ENCODE peak calls at places on chromosomes 13 and 19, in nine cellular contexts. J is fibroblast of the conjunctiva; Y is CD8-positive, alpha-beta memory T cell; D is HCT116; P is SW480; B is mucosa of gallbladder; Z is CD4-positive, CD25-positive, alpha-beta regulatory T cell; K is ELR; A is stimulated activated CD4-positive, alpha-beta T cell treated with anti-CD3 and anti-CD28 coated beads, TNF-alpha, amount 100 ng/mL, for 24 hours. R is an unnamed sample.

GRCh38 chr13:45331123-45331619 is 9.8 kb downstream of the TPT1 start:
- DNase-seq in A (no peak), D (no peak), B (no peak), Y (no peak), Z (no peak), P (no peak), K (no peak), J (no peak), R (no peak)

GRCh38 chr13:59823495-59823894 is 340.2 kb downstream of the DIAPH3 start:
- DNase-seq in K (peak), D (no peak), B (no peak), P (no peak), Z (no peak), Y (no peak), A (no peak), J (peak), R (no peak)

GRCh38 chr13:111219306-111219705 is 101.1 kb upstream of the TEX29 start:
- DNase-seq in Y (no peak), K (no peak), P (no peak), B (peak), A (no peak), J (no peak), D (no peak), Z (no peak), R (no peak)

GRCh38 chr13:37695200-37695599 is 96.6 kb upstream of the POSTN start:
- DNase-seq in A (no peak), Z (no peak), Y (no peak), P (no peak), J (no peak), B (no peak), D (no peak), K (no peak), R (no peak)

GRCh38 chr19:8611890-8612806 is 1.6 kb upstream of the ADAMTS10 start:
- DNase-seq in Y (peak), K (peak), D (no peak), B (peak), Z (no peak), A (no peak), P (peak), J (no peak), R (no peak)

GRCh38 chr13:84607614-84608013 is 725.3 kb upstream of the SLITRK1 start:
- DNase-seq in P (no peak), Z (no peak), B (no peak), J (peak), Y (no peak), D (no peak), K (peak), A (no peak), R (no peak)

GRCh38 chr13:24627864-24628418 is 52.3 kb upstream of the ATP12A start:
- DNase-seq in P (no peak), D (no peak), Y (no peak), J (no peak), K (no peak), A (no peak), B (no peak), Z (no peak), R (no peak)

GRCh38 chr13:19661126-19661525 is 27.7 kb downstream of the MPHOSPH8 start:
- DNase-seq in D (no peak), K (no peak), Y (no peak), J (no peak), A (no peak), P (no peak), B (no peak), Z (no peak), R (no peak)

GRCh38 chr19:19460761-19461265 is 54.5 kb downstream of the TSSK6 start:
- DNase-seq in D (no peak), A (peak), J (no peak), Y (peak), B (peak), K (peak), Z (peak), P (no peak), R (peak)

GRCh38 chr13:78247362-78247761 is 328.7 kb upstream of the EDNRB start:
- DNase-seq in J (no peak), B (no peak), D (no peak), K (peak), A (no peak), Y (no peak), P (no peak), Z (no peak), R (no peak)

GRCh38 chr19:10802479-10802878 is 33.5 kb downstream of the TMED1 start:
- DNase-seq in P (no peak), D (no peak), K (no peak), Z (no peak), J (no peak), Y (no peak), B (no peak), A (no peak), R (no peak)

GRCh38 chr19:1355974-1356865 is 27.5 kb upstream of the NDUFS7 start:
- DNase-seq in Y (no peak), Z (no peak), D (no peak), P (no peak), A (no peak), J (no peak), K (no peak), B (no peak), R (no peak)

GRCh38 chr19:49073514-49074378 is 1.2 kb upstream of the KCNA7 start:
- DNase-seq in A (no peak), Z (no peak), B (no peak), J (no peak), Y (no peak), K (peak), P (peak), D (peak), R (peak)

GRCh38 chr19:10503002-10503789 is at the start of gene KEAP1:
- DNase-seq in D (no peak), A (peak), Y (no peak), Z (no peak), K (peak), B (peak), P (peak), J (no peak), R (peak)

GRCh38 chr19:47713046-47714021 is at the start of gene EHD2:
- DNase-seq in J (peak), Z (peak), D (no peak), P (no peak), B (peak), Y (no peak), K (peak), A (peak), R (no peak)

GRCh38 chr19:12628040-12629022 is 17.6 kb downstream of the ZNF791 start:
- DNase-seq in B (no peak), J (no peak), K (no peak), Y (no peak), A (no peak), D (no peak), P (no peak), Z (no peak), R (no peak)

GRCh38 chr13:42615691-42616090 is 41.7 kb downstream of the TNFSF11 start:
- DNase-seq in A (no peak), Y (no peak), D (no peak), J (peak), B (no peak), Z (no peak), P (peak), K (peak), R (no peak)